ENCODE peak calls at places on chromosome 19, in four cellular contexts. Q is colonic mucosa, L is brain microvascular endothelial cell, I is thoracic aorta. P is an unnamed sample. For H3K36me3, the result is how much of the 10 kb centered on the place peaks cover.

GRCh38 chr19:33394006-33394722 is 20.7 kb downstream of the CEBPG start:
- DNase-seq in Q (no peak), L (peak), I (no peak), P (peak)

GRCh38 chr19:8593931-8594330 is 16.6 kb downstream of the ADAMTS10 start:
- DNase-seq in Q (no peak), L (no peak), I (no peak), P (no peak)

GRCh38 chr19:18809149-18809978 is 18.3 kb upstream of the COMP start:
- DNase-seq in Q (peak), L (peak), I (no peak), P (peak)

GRCh38 chr19:43524922-43525835 is 1.8 kb downstream of the ETHE1 start:
- DNase-seq in Q (peak), L (no peak), I (peak), P (peak)

GRCh38 chr19:58558623-58559274 is 338 bp upstream of the UBE2M start:
- DNase-seq in Q (peak), L (peak), I (peak), P (peak)

GRCh38 chr19:48963371-48964204 is 1.5 kb upstream of the FTL start:
- DNase-seq in Q (peak), L (no peak), I (peak), P (peak)

GRCh38 chr19:14113762-14114414 is 3.7 kb downstream of the PRKACA start:
- DNase-seq in Q (peak), L (no peak), I (no peak), P (no peak)

GRCh38 chr19:3548594-3548993 is 8.8 kb downstream of the MFSD12 start:
- DNase-seq in Q (no peak), L (no peak), I (no peak), P (no peak)

GRCh38 chr19:29380581-29380980 is 145.2 kb upstream of the VSTM2B start:
- DNase-seq in Q (peak), L (no peak), I (no peak), P (no peak)

GRCh38 chr19:38190061-38190460 is 34.0 kb downstream of the DPF1 start:
- DNase-seq in Q (no peak), L (no peak), I (no peak), P (no peak)

GRCh38 chr19:40744554-40745401 is 5.5 kb downstream of the ACTMAP start:
- DNase-seq in Q (no peak), L (no peak), I (no peak), P (no peak)

GRCh38 chr19:51227324-51227723 is 2.4 kb downstream of the CD33 start:
- DNase-seq in Q (no peak), L (no peak), I (no peak), P (no peak)

GRCh38 chr19:5156231-5156986 is 184.2 kb downstream of the PTPRS start:
- DNase-seq in Q (no peak), L (no peak), I (no peak), P (no peak)

GRCh38 chr19:31261019-31261595 is 88.1 kb downstream of the TSHZ3 start:
- DNase-seq in Q (peak), L (no peak), I (no peak), P (no peak)

GRCh38 chr19:2495130-2495641 is 19.3 kb downstream of the GADD45B start:
- DNase-seq in Q (peak), L (no peak), I (peak), P (peak)

GRCh38 chr19:57249329-57249728 is 8.9 kb downstream of the ZNF805 start:
- DNase-seq in Q (no peak), L (no peak), I (no peak), P (no peak)
- H3K36me3 ChIP-seq in Q (under half), L (half or more), I (half or more), P (under half)

GRCh38 chr19:6587998-6588507 is 2.9 kb downstream of the CD70 start:
- DNase-seq in Q (no peak), L (no peak), I (no peak), P (no peak)
- H3K4me3 ChIP-seq in Q (no peak), L (no peak), I (no peak), P (no peak)

DNA sequence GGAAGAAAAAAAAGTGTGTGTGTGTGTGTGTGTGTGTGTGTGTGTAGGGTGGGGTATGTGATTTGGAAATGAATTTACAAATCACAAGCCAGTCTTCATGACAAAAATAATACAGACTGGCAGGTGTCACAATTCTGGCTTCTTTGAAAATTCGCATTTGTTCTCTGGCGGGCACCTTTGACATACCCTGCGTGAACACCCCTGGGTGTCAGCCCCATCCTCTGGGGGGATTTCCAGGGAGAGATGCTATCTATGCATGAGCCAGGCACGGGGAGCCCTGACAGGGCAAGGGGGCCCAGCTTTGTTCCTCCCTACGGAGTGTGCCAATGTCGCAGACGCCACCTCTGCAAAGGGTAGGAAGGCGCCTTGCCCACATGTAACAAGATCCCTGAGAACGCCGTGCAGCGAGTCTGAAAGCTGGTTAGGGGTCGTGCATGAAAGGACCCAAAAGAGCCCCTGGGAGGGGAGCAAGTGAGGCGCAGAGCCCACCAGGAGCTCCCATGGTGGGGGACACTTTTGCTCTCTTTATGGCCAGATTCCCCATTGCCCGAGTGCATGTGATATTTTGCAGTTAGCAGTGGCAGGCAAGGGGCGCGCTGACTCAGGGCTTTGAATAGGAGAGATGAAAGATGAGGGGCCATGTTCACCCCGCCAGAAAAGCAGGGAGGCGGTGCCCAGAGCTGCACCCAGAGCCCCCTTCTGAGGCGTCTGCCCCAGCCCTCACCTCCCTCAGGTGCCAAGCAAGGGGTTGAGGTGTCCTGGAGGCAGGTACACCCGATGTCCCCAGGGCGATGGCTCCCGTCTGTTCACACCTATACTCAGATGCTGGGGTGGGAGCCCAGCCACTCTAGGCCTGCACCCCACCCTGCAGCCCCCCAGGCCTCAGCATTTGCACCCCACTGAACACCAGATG is 45.3 kb downstream of the KLF2 start:
- DNase-seq in Q (no peak), L (no peak), I (no peak), P (no peak)
- H3K36me3 ChIP-seq in Q (under half), L (under half), I (under half), P (under half)

GRCh38 chr19:35437152-35437951 is 10.7 kb upstream of the FFAR2 start:
- DNase-seq in Q (peak), L (no peak), I (no peak), P (no peak)
- H3K4me3 ChIP-seq in Q (no peak), L (no peak), I (no peak), P (no peak)

DNA sequence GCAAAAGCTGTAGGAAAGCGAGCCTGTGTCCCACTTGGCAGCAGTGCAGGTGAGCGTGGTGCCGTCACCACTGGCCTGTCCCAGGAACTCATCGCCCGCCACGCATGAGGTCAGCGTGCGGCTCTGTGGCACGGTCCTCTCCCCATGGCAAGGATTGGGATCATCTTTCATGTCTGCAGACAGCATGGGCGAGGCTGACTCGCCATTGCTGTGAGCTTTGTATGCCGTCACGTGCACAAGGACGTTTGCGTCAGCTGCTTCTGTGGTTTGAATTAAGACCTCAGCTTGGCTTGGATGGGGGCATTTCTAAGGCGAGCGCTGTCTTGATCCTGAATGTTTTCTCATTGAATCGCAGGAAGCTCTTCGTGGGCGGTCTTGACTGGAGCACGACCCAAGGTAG is 9.8 kb downstream of the DAZAP1 start:
- DNase-seq in Q (no peak), L (peak), I (no peak), P (peak)
- H3K36me3 ChIP-seq in Q (under half), L (under half), I (under half), P (under half)

P was measured in bronchial epithelial cell.